ENCODE peak calls at places on chromosome 18, in six cellular contexts. S is activated CD8-positive, alpha-beta memory T cell treated with anti-CD3 and anti-CD28 coated beads for 24 hours; R is fibroblast of mammary gland; D is activated naive CD4-positive, alpha-beta T cell treated with anti-CD3 and anti-CD28 coated beads, Interleukin-2, amount 10 ng/mL, durations not matched to agents 7 days and 5 days; Y is GM13977; O is M059J. M is an unnamed sample.

GRCh38 chr18:48979944-48980890 is 29.5 kb upstream of the SMAD7 start:
- DNase-seq in S (no peak), R (no peak), D (no peak), Y (no peak), O (peak; percentile 51), M (no peak)

GRCh38 chr18:27184115-27185024 is 738 bp downstream of the CHST9 start:
- DNase-seq in S (no peak), R (no peak), D (no peak), Y (no peak), O (no peak), M (no peak)

GRCh38 chr18:75896865-75897264 is 469.4 kb upstream of the SMIM21 start:
- DNase-seq in S (no peak), R (no peak), D (no peak), Y (no peak), O (peak; percentile 12), M (no peak)

GRCh38 chr18:33757037-33757436 is 179.0 kb downstream of the ASXL3 start:
- DNase-seq in S (no peak), R (peak; percentile 86), D (no peak), Y (no peak), O (no peak), M (no peak)

GRCh38 chr18:46167971-46168370 is 63.8 kb downstream of the HAUS1 start:
- DNase-seq in S (peak; percentile 69), R (no peak), D (peak; percentile 79), Y (peak; percentile 70), O (no peak), M (no peak)

GRCh38 chr18:9474103-9474982 is 970 bp upstream of the RALBP1 start:
- DNase-seq in S (no peak), R (peak; percentile 77), D (no peak), Y (no peak), O (no peak), M (no peak)

GRCh38 chr18:63264871-63265270 is 54.7 kb downstream of the BCL2 start:
- DNase-seq in S (no peak), R (no peak), D (no peak), Y (no peak), O (no peak), M (no peak)

GRCh38 chr18:70442933-70443332 is 154.1 kb downstream of the SOCS6 start:
- DNase-seq in S (no peak), R (no peak), D (no peak), Y (no peak), O (no peak), M (no peak)

GRCh38 chr18:25650201-25650941 is 298.4 kb upstream of the ZNF521 start:
- DNase-seq in S (no peak), R (peak; percentile 97), D (no peak), Y (no peak), O (peak; percentile 98), M (no peak)

GRCh38 chr18:76394780-76395476 is 100.1 kb downstream of the ZNF516 start:
- DNase-seq in S (peak; percentile 45), R (peak; percentile 72), D (no peak), Y (no peak), O (peak; percentile 4), M (peak; percentile 17)

GRCh38 chr18:79506191-79507075 is 110.7 kb downstream of the NFATC1 start:
- DNase-seq in S (no peak), R (peak; percentile 19), D (no peak), Y (no peak), O (no peak), M (peak; percentile 47)

GRCh38 chr18:33960393-33960792 is 264.3 kb downstream of the NOL4 start:
- DNase-seq in S (no peak), R (no peak), D (no peak), Y (no peak), O (no peak), M (no peak)

GRCh38 chr18:9742588-9743131 is 34.6 kb downstream of the RAB31 start:
- DNase-seq in S (peak; percentile 21), R (peak; percentile 49), D (no peak), Y (no peak), O (peak; percentile 80), M (no peak)

GRCh38 chr18:49565656-49566055 is 3.8 kb downstream of the LIPG start:
- DNase-seq in S (no peak), R (peak; percentile 38), D (no peak), Y (no peak), O (peak; percentile 53), M (no peak)

GRCh38 chr18:70004698-70005097 is 57.0 kb upstream of the CD226 start:
- DNase-seq in S (no peak), R (no peak), D (no peak), Y (no peak), O (no peak), M (no peak)

GRCh38 chr18:50819027-50819726 is 639 bp downstream of the MRO start:
- DNase-seq in S (no peak), R (peak; percentile 11), D (no peak), Y (no peak), O (peak; percentile 15), M (no peak)

M was measured in uterus.